ENCODE peak calls at places on chromosomes 1 and 21, in nine cellular contexts. E is dorsolateral prefrontal cortex, J is upper lobe of right lung, K is neural progenitor cell, B is fibroblast of lung, U is HCT116, I is thoracic aorta, H is pancreas, A is AG04450. W is an unnamed sample.

GRCh38 chr1:234955107-234955731 is 173.4 kb downstream of the TOMM20 start:
- DNase-seq in K (no peak), E (no peak), I (no peak), A (no peak), B (peak; percentile 84), H (peak; percentile 72), J (peak; percentile 80), U (no peak), W (peak; percentile 86)

GRCh38 chr1:150272379-150272840 is at the start of gene C1orf54:
- DNase-seq in H (peak; percentile 34), E (no peak), A (no peak), J (no peak), I (no peak), K (peak; percentile 84), B (peak; percentile 65), U (no peak), W (peak; percentile 70)

GRCh38 chr1:69494171-69494570 is 73.6 kb upstream of the LRRC7 start:
- DNase-seq in E (no peak), U (no peak), K (no peak), B (peak; percentile 18), J (no peak), A (no peak), H (no peak), I (no peak), W (no peak)

GRCh38 chr1:183711691-183712401 is 58.7 kb upstream of the APOBEC4 start:
- DNase-seq in B (peak; percentile 14), U (no peak), A (no peak), H (no peak), E (no peak), J (no peak), K (peak; percentile 19), I (no peak), W (no peak)

GRCh38 chr1:21604208-21604957 is 64.8 kb downstream of the RAP1GAP start:
- DNase-seq in K (no peak), E (no peak), H (no peak), B (no peak), A (no peak), J (no peak), U (no peak), I (no peak), W (no peak)

GRCh38 chr1:110243581-110243980 is 33.5 kb downstream of the KCNC4 start:
- DNase-seq in A (no peak), I (no peak), K (peak; percentile 46), B (no peak), J (no peak), E (no peak), H (no peak), U (no peak), W (no peak)

GRCh38 chr21:33036430-33037162 is 10.9 kb downstream of the OLIG2 start:
- DNase-seq in J (no peak), B (peak; percentile 29), E (no peak), I (no peak), U (no peak), K (no peak), A (peak; percentile 18), H (no peak), W (peak; percentile 64)

GRCh38 chr1:29344336-29344735 is 108.0 kb downstream of the PTPRU start:
- DNase-seq in U (no peak), E (peak; percentile 21), H (no peak), J (peak; percentile 33), B (no peak), I (no peak), K (no peak), A (no peak), W (no peak)

GRCh38 chr1:165828103-165828558 is 717 bp downstream of the UCK2 start:
- DNase-seq in B (peak; percentile 38), J (peak; percentile 68), E (peak; percentile 68), U (no peak), K (peak; percentile 65), I (no peak), H (peak; percentile 64), A (no peak), W (peak; percentile 46)

GRCh38 chr1:11465307-11465706 is 13.6 kb upstream of the DISP3 start:
- DNase-seq in A (no peak), K (no peak), I (no peak), E (no peak), H (no peak), U (no peak), J (no peak), B (no peak), W (no peak)

GRCh38 chr1:192887426-192887825 is 78.6 kb downstream of the RGS2 start:
- DNase-seq in K (peak; percentile 16), U (no peak), H (no peak), B (no peak), I (no peak), A (no peak), E (no peak), J (no peak), W (no peak)
- H3K4me3 ChIP-seq in K (no peak overlapping the region), U (no peak overlapping the region), H (no peak overlapping the region), B (no peak overlapping the region), I (no peak overlapping the region), A (no peak overlapping the region), E (no peak overlapping the region), J (no peak overlapping the region), W (no peak overlapping the region)

DNA sequence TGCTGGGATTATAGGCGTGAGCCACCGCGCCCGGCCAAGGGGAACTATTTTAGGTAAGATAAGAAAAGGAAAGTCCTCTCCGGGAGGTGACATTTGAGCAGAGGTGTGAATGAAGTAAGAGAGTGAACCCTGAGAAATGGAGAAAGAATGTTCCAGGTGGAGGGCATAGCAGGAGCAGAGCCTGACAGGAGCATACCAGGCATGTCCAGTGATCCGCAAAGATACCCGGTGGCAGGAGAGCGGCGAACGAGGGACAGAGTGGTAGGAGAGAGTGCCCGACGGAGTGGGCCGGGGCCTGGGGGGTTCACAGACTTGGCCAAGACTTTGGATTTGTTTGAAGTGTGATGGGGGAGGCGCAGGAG is 7.9 kb upstream of the RPS6KA1 start:
- DNase-seq in K (no peak), J (no peak), A (no peak), B (no peak), U (no peak), H (no peak), I (no peak), E (no peak), W (no peak)
- H3K27me3 ChIP-seq in K (peaks cover 3% of the 10 kb centered on the region), J (no peaks in the 10 kb centered on the region), A (peaks cover 23% of the 10 kb centered on the region), B (peaks cover 16% of the 10 kb centered on the region), U (no peaks in the 10 kb centered on the region), H (no peaks in the 10 kb centered on the region), I (peaks cover 5% of the 10 kb centered on the region), E (no peaks in the 10 kb centered on the region), W (no peaks in the 10 kb centered on the region)

GRCh38 chr1:221440658-221441057 is 301.2 kb downstream of the DUSP10 start:
- DNase-seq in U (peak; percentile 22), E (no peak), B (peak; percentile 62), A (no peak), K (peak; percentile 2), I (no peak), H (no peak), J (no peak), W (no peak)
- TF ChIP-seq CTCF in U (peak; percentile 28), E (no peak), B (no peak), A (no peak), K (no peak), I (no peak), H (no peak), J (peak; percentile 28), W (no peak)

DNA sequence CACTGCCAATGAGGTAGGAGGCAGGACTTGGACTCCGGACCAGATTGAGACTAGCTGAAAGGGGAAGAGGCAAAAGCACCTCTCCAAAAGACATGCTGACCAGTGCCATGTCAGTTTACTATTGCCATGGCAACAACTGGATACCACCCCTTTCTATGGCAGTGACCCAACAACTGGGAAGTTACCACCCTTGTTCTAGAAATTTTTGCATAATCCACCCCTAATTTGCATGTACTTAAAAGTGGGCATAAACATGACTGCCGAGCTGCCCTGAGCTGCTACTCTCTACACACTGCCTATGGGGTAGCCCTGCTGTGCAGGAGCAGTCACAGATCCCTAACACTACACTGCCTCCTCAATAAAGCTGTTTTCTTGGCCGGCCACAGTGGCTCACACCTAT is 19.0 kb upstream of the SLC6A9 start:
- DNase-seq in E (no peak), A (no peak), K (no peak), H (no peak), J (no peak), I (no peak), B (no peak), U (no peak), W (no peak)
- H3K4me3 ChIP-seq in E (no peak overlapping the region), A (no peak overlapping the region), K (no peak overlapping the region), H (no peak overlapping the region), J (no peak overlapping the region), I (no peak overlapping the region), B (no peak overlapping the region), U (no peak overlapping the region), W (no peak overlapping the region)

DNA sequence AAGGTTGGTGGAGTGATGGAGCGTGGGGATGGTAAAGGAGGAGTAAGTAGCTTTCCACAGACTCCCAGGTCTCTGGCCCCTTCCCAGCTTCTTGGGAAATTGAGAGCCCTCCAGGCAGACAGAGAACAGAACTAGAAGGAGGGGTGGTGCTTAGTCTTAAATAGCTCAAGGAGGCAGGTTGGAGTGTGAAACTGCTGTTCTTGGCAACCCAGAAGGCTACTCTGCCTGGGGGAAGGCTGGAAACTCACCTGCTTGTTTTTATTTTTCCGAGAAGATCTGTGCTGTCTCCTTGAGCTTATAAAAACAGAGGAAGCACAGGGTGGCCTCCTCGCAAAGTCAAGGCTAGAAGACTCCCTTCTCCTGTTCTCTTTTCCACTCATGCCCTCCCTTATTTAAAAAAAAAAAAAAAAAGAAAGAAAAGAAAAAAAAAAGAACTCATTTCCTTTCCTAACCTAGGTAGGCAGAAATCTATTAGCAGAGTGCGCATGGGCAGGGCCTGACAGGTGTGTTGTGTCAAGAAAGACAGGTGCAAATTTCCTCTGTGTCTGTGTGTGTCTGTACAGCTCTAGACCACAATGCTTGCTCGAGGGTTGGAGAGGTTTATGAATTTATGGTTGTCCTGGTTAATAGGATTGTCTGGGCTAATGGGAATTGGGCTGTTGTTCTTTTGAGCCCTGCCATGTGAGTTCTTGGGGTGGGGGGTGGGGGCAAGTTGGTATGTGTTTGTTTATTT is 2.1 kb downstream of the PROX1 start:
- DNase-seq in U (no peak), K (no peak), A (no peak), J (no peak), I (no peak), B (no peak), H (peak; percentile 72), E (no peak), W (no peak)
- H3K27me3 ChIP-seq in U (peaks cover 6% of the 10 kb centered on the region), K (peaks cover 83% of the 10 kb centered on the region), A (peaks cover 35% of the 10 kb centered on the region), J (peaks cover 62% of the 10 kb centered on the region), I (peaks cover 15% of the 10 kb centered on the region), B (peaks cover 24% of the 10 kb centered on the region), H (no peaks in the 10 kb centered on the region), E (peaks cover 22% of the 10 kb centered on the region), W (peaks cover 43% of the 10 kb centered on the region)

W was measured in left lung.